ENCODE peak calls at places on chromosomes 7 and 10, in four cellular contexts. One of them, this sample, is unnamed.

GRCh38 chr10:59240581-59241183 is 64.2 kb downstream of the PHYHIPL start:
- DNase-seq in BJ: peak
- DNase-seq in body of pancreas: no peak
- DNase-seq in SK-N-SH: peak
- DNase-seq in this sample: peak

GRCh38 chr7:75961194-75961593 is 33.2 kb downstream of the TMEM120A start:
- DNase-seq in BJ: no peak
- DNase-seq in body of pancreas: no peak
- DNase-seq in SK-N-SH: peak
- DNase-seq in this sample: no peak

GRCh38 chr7:45662540-45663166 is 88.5 kb downstream of the ADCY1 start:
- DNase-seq in BJ: no peak
- DNase-seq in SK-N-SH: no peak
- DNase-seq in body of pancreas: no peak
- DNase-seq in this sample: no peak

GRCh38 chr7:28355553-28356319 is 56.6 kb upstream of the CREB5 start:
- DNase-seq in SK-N-SH: no peak
- DNase-seq in body of pancreas: no peak
- DNase-seq in BJ: no peak
- DNase-seq in this sample: no peak

GRCh38 chr7:44678468-44679179 is 70.0 kb upstream of the ZMIZ2 start:
- DNase-seq in BJ: peak
- DNase-seq in body of pancreas: no peak
- DNase-seq in SK-N-SH: no peak
- DNase-seq in this sample: no peak

GRCh38 chr10:114624941-114625780 is 32.9 kb downstream of the ABLIM1 start:
- DNase-seq in BJ: no peak
- DNase-seq in body of pancreas: no peak
- DNase-seq in SK-N-SH: no peak
- DNase-seq in this sample: no peak

GRCh38 chr10:64733980-64734379 is 1212.8 kb downstream of the REEP3 start:
- DNase-seq in BJ: no peak
- DNase-seq in body of pancreas: peak
- DNase-seq in SK-N-SH: peak
- DNase-seq in this sample: peak

GRCh38 chr10:89160339-89160738 is 46.8 kb downstream of the CH25H start:
- DNase-seq in SK-N-SH: no peak
- DNase-seq in body of pancreas: no peak
- DNase-seq in BJ: no peak
- DNase-seq in this sample: no peak

GRCh38 chr10:34299105-34299611 is 515.9 kb downstream of the PARD3 start:
- DNase-seq in body of pancreas: no peak
- DNase-seq in SK-N-SH: no peak
- DNase-seq in BJ: no peak
- DNase-seq in this sample: no peak

GRCh38 chr7:47573758-47574472 is 8.0 kb downstream of the TNS3 start:
- DNase-seq in body of pancreas: peak
- DNase-seq in SK-N-SH: peak
- DNase-seq in BJ: peak
- DNase-seq in this sample: no peak

GRCh38 chr10:8278099-8278498 is 223.6 kb downstream of the GATA3 start:
- DNase-seq in SK-N-SH: no peak
- DNase-seq in BJ: no peak
- DNase-seq in body of pancreas: no peak
- DNase-seq in this sample: no peak

GRCh38 chr7:19665399-19666008 is 43.3 kb downstream of the POLR1F start:
- DNase-seq in BJ: no peak
- DNase-seq in SK-N-SH: peak
- DNase-seq in body of pancreas: no peak
- DNase-seq in this sample: peak

GRCh38 chr10:5211696-5212095 is 15.1 kb downstream of the AKR1C4 start:
- DNase-seq in SK-N-SH: no peak
- DNase-seq in body of pancreas: no peak
- DNase-seq in BJ: no peak
- DNase-seq in this sample: no peak

GRCh38 chr7:35003679-35004278 is 33.5 kb downstream of the DPY19L1 start:
- DNase-seq in body of pancreas: peak
- DNase-seq in SK-N-SH: no peak
- DNase-seq in BJ: peak
- DNase-seq in this sample: no peak

GRCh38 chr10:70272925-70273316 is 10.9 kb downstream of the NPFFR1 start:
- DNase-seq in SK-N-SH: peak
- DNase-seq in BJ: no peak
- DNase-seq in body of pancreas: no peak
- DNase-seq in this sample: peak

GRCh38 chr10:44960482-44961230 is 1.1 kb downstream of the RASSF4 start:
- DNase-seq in BJ: no peak
- DNase-seq in body of pancreas: no peak
- DNase-seq in SK-N-SH: no peak
- DNase-seq in this sample: no peak

GRCh38 chr7:40733111-40733510 is 598.3 kb downstream of the SUGCT start:
- DNase-seq in body of pancreas: no peak
- DNase-seq in SK-N-SH: peak
- DNase-seq in BJ: no peak
- DNase-seq in this sample: no peak

GRCh38 chr10:35328404-35329037 is 7.8 kb upstream of the CCNY start:
- DNase-seq in body of pancreas: no peak
- DNase-seq in SK-N-SH: no peak
- DNase-seq in BJ: peak
- DNase-seq in this sample: no peak

GRCh38 chr10:108362306-108362705 is 1197.8 kb upstream of the SORCS1 start:
- DNase-seq in BJ: no peak
- DNase-seq in SK-N-SH: no peak
- DNase-seq in body of pancreas: no peak
- DNase-seq in this sample: no peak

GRCh38 chr10:93481213-93481930 is 762 bp downstream of the MYOF start:
- DNase-seq in SK-N-SH: no peak
- DNase-seq in BJ: no peak
- DNase-seq in body of pancreas: no peak
- DNase-seq in this sample: no peak

GRCh38 chr7:135798104-135798503 is 49.5 kb upstream of the FAM180A start:
- DNase-seq in body of pancreas: no peak
- DNase-seq in SK-N-SH: no peak
- DNase-seq in BJ: no peak
- DNase-seq in this sample: no peak

GRCh38 chr7:12303096-12303495 is 92.0 kb downstream of the TMEM106B start:
- DNase-seq in BJ: no peak
- DNase-seq in body of pancreas: no peak
- DNase-seq in SK-N-SH: no peak
- DNase-seq in this sample: no peak

GRCh38 chr7:104156842-104157277 is 51.0 kb downstream of the ORC5 start:
- DNase-seq in SK-N-SH: peak
- DNase-seq in BJ: no peak
- DNase-seq in body of pancreas: no peak
- DNase-seq in this sample: no peak

GRCh38 chr10:126421745-126422144 is 33.5 kb upstream of the ADAM12 start:
- DNase-seq in SK-N-SH: no peak
- DNase-seq in BJ: peak
- DNase-seq in body of pancreas: no peak
- DNase-seq in this sample: no peak

GRCh38 chr10:129853236-129853946 is 110.7 kb downstream of the EBF3 start:
- DNase-seq in SK-N-SH: peak
- DNase-seq in body of pancreas: no peak
- DNase-seq in BJ: no peak
- DNase-seq in this sample: no peak

GRCh38 chr7:149799397-149800168 is 26.2 kb upstream of the ZNF467 start:
- DNase-seq in SK-N-SH: peak
- DNase-seq in BJ: no peak
- DNase-seq in body of pancreas: peak
- DNase-seq in this sample: peak

GRCh38 chr10:126876456-126876855 is 28.8 kb upstream of the DOCK1 start:
- DNase-seq in SK-N-SH: no peak
- DNase-seq in BJ: no peak
- DNase-seq in body of pancreas: no peak
- DNase-seq in this sample: no peak

GRCh38 chr7:24660541-24660940 is 87.3 kb downstream of the PALS2 start:
- DNase-seq in body of pancreas: no peak
- DNase-seq in BJ: no peak
- DNase-seq in SK-N-SH: no peak
- DNase-seq in this sample: no peak

GRCh38 chr10:79073784-79074432 is 5.1 kb downstream of the ZMIZ1 start:
- DNase-seq in body of pancreas: peak
- DNase-seq in BJ: no peak
- DNase-seq in SK-N-SH: no peak
- DNase-seq in this sample: no peak

GRCh38 chr7:2116903-2117680 is 115.7 kb downstream of the MAD1L1 start:
- DNase-seq in BJ: no peak
- DNase-seq in body of pancreas: no peak
- DNase-seq in SK-N-SH: peak
- DNase-seq in this sample: no peak

GRCh38 chr7:22932896-22933295 is 81.0 kb downstream of the HYCC1 start:
- DNase-seq in body of pancreas: no peak
- DNase-seq in SK-N-SH: no peak
- DNase-seq in BJ: no peak
- DNase-seq in this sample: no peak

GRCh38 chr10:71648595-71649320 is 70.8 kb downstream of the C10orf105 start:
- DNase-seq in BJ: no peak
- DNase-seq in SK-N-SH: no peak
- DNase-seq in body of pancreas: no peak
- DNase-seq in this sample: no peak

GRCh38 chr10:15896654-15897053 is 36.3 kb upstream of the MINDY3 start:
- DNase-seq in body of pancreas: no peak
- DNase-seq in BJ: no peak
- DNase-seq in SK-N-SH: no peak
- DNase-seq in this sample: no peak

GRCh38 chr10:15897282-15897681 is 37.0 kb upstream of the MINDY3 start:
- DNase-seq in BJ: no peak
- DNase-seq in body of pancreas: no peak
- DNase-seq in SK-N-SH: no peak
- DNase-seq in this sample: no peak

GRCh38 chr10:15901889-15902288 is 41.6 kb upstream of the MINDY3 start:
- DNase-seq in SK-N-SH: no peak
- DNase-seq in body of pancreas: no peak
- DNase-seq in BJ: no peak
- DNase-seq in this sample: no peak

GRCh38 chr10:15898046-15898445 is 37.7 kb upstream of the MINDY3 start:
- DNase-seq in SK-N-SH: peak
- DNase-seq in BJ: no peak
- DNase-seq in body of pancreas: no peak
- DNase-seq in this sample: no peak
- TF ChIP-seq CTCF in SK-N-SH: peak
- TF ChIP-seq CTCF in BJ: peak
- TF ChIP-seq CTCF in body of pancreas: no peak
- TF ChIP-seq CTCF in this sample: no peak

DNA sequence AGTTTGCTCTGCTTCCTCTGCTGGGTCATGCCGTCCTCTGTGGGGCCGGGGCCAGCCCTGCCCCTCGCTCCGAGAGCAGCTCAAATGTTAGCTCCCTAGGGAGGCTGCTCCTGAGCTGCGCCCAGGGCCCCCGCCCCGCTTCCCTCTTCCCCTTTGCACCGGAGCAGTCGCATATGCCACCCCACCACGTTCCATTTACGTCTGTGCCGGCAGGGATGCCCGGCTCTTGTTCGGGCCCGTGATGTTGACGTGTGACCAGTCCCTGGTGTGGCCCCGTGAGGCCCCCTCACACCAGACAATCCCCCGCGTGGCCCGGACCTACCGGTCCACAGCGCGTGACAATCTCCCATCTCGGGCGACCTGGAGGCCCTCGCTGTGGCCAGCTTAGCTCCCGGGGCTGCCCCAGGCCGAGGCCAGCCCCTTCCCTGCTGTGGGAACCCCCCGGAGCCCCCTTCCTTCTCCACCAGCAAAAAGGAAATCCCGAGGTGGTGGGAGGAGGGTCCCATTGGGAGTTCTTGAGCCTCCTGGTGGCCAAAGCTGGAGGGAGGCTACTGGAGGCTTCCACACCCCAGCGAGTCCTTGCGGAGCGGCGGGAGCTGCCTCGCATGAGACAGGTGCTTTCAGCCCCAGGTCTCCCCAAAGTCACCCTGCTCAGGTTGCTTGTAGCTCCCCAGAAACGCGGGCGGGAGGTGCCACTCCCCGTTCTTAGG is 15.2 kb downstream of the FAM20C start:
- DNase-seq in BJ: no peak
- DNase-seq in SK-N-SH: no peak
- DNase-seq in body of pancreas: no peak
- DNase-seq in this sample: no peak
- TF ChIP-seq CTCF in BJ: peak
- TF ChIP-seq CTCF in SK-N-SH: peak
- TF ChIP-seq CTCF in body of pancreas: no peak
- TF ChIP-seq CTCF in this sample: no peak

DNA sequence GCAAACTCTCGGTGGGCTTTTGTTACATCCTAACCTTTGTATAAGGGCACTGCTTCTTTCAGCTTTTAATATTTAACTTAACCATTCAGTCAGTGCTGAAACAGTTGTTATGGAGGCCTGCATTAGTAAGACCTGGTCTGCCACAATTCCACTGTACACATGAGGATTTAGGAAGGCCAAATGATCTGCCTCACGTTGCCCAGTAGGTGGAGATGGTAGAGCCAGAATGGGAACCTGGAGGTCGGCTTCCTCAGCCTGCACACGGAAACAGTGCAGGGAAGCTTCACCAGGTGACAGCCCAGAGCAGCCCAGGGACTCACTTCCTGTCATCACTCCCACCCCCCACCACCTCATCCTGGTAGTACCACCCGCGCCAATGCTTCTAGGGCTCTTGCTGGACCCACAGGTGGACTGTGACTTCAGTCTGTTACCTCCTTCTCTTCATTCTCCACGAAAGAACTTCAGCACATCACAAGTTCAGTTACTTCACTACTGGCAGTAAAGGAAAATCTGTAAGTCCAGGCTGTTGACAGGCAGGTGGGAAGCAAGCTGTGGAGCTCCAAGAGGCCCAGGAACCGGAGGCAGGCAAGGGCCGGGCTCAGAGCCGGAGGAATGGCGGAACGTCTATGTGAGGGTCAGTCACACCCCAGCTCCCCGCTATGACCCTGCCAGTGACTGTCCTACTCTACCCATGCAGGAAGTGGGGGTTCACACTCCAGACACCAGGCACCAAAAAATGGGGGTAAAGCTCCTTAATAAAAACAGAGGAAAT is 480.3 kb upstream of the C7orf33 start:
- DNase-seq in SK-N-SH: no peak
- DNase-seq in BJ: no peak
- DNase-seq in body of pancreas: peak
- DNase-seq in this sample: no peak
- TF ChIP-seq CTCF in SK-N-SH: peak
- TF ChIP-seq CTCF in BJ: no peak
- TF ChIP-seq CTCF in body of pancreas: peak
- TF ChIP-seq CTCF in this sample: no peak

GRCh38 chr7:15886626-15887025 is 200.1 kb upstream of the MEOX2 start:
- DNase-seq in BJ: no peak
- DNase-seq in body of pancreas: no peak
- DNase-seq in SK-N-SH: no peak
- DNase-seq in this sample: no peak

GRCh38 chr7:15885678-15886077 is 199.2 kb upstream of the MEOX2 start:
- DNase-seq in body of pancreas: no peak
- DNase-seq in BJ: no peak
- DNase-seq in SK-N-SH: no peak
- DNase-seq in this sample: no peak

GRCh38 chr7:15891151-15891842 is 204.8 kb upstream of the MEOX2 start:
- DNase-seq in BJ: peak
- DNase-seq in SK-N-SH: no peak
- DNase-seq in body of pancreas: no peak
- DNase-seq in this sample: no peak

GRCh38 chr7:15888090-15888489 is 201.6 kb upstream of the MEOX2 start:
- DNase-seq in BJ: no peak
- DNase-seq in SK-N-SH: no peak
- DNase-seq in body of pancreas: no peak
- DNase-seq in this sample: no peak

GRCh38 chr7:15889501-15889900 is 203.0 kb upstream of the MEOX2 start:
- DNase-seq in body of pancreas: no peak
- DNase-seq in SK-N-SH: peak
- DNase-seq in BJ: no peak
- DNase-seq in this sample: no peak
- TF ChIP-seq CTCF in body of pancreas: no peak
- TF ChIP-seq CTCF in SK-N-SH: peak
- TF ChIP-seq CTCF in BJ: peak
- TF ChIP-seq CTCF in this sample: no peak